ENCODE peak calls at places on chromosomes 6 and 20, in six cellular contexts. One of them, this sample, is unnamed.

GRCh38 chr20:8549192-8549591 is 417.1 kb downstream of the PLCB1 start:
- DNase-seq in RWPE2: no peak
- DNase-seq in psoas muscle: no peak
- DNase-seq in right lobe of liver: no peak
- DNase-seq in A673: no peak
- DNase-seq in fibroblast of lung: no peak
- DNase-seq in this sample: no peak

GRCh38 chr6:57072108-57072507 is 17.9 kb upstream of the ZNF451 start:
- DNase-seq in RWPE2: no peak
- DNase-seq in psoas muscle: no peak
- DNase-seq in right lobe of liver: no peak
- DNase-seq in A673: no peak
- DNase-seq in fibroblast of lung: peak
- DNase-seq in this sample: no peak

GRCh38 chr20:6162239-6162638 is 39.4 kb upstream of the FERMT1 start:
- DNase-seq in RWPE2: no peak
- DNase-seq in psoas muscle: peak
- DNase-seq in right lobe of liver: peak
- DNase-seq in A673: no peak
- DNase-seq in fibroblast of lung: peak
- DNase-seq in this sample: no peak

GRCh38 chr6:551405-551804 is 105.5 kb downstream of the HUS1B start:
- DNase-seq in RWPE2: no peak
- DNase-seq in psoas muscle: no peak
- DNase-seq in right lobe of liver: no peak
- DNase-seq in A673: peak
- DNase-seq in fibroblast of lung: peak
- DNase-seq in this sample: no peak

GRCh38 chr6:29722773-29723665 is at the start of gene HLA-F:
- DNase-seq in RWPE2: no peak
- DNase-seq in psoas muscle: peak
- DNase-seq in right lobe of liver: peak
- DNase-seq in A673: peak
- DNase-seq in fibroblast of lung: peak
- DNase-seq in this sample: peak

GRCh38 chr6:101429291-101429690 is 35.8 kb downstream of the GRIK2 start:
- DNase-seq in RWPE2: no peak
- DNase-seq in psoas muscle: no peak
- DNase-seq in right lobe of liver: no peak
- DNase-seq in A673: peak
- DNase-seq in fibroblast of lung: peak
- DNase-seq in this sample: no peak

GRCh38 chr6:32271427-32271826 is 47.6 kb upstream of the NOTCH4 start:
- DNase-seq in RWPE2: no peak
- DNase-seq in psoas muscle: no peak
- DNase-seq in right lobe of liver: no peak
- DNase-seq in A673: no peak
- DNase-seq in fibroblast of lung: no peak
- DNase-seq in this sample: no peak

GRCh38 chr6:113450061-113450465 is 407.1 kb upstream of the MARCKS start:
- DNase-seq in RWPE2: no peak
- DNase-seq in psoas muscle: no peak
- DNase-seq in right lobe of liver: no peak
- DNase-seq in A673: no peak
- DNase-seq in fibroblast of lung: no peak
- DNase-seq in this sample: no peak

GRCh38 chr6:20404641-20405032 is 3.0 kb downstream of the E2F3 start:
- DNase-seq in RWPE2: no peak
- DNase-seq in psoas muscle: no peak
- DNase-seq in right lobe of liver: no peak
- DNase-seq in A673: peak
- DNase-seq in fibroblast of lung: peak
- DNase-seq in this sample: no peak

GRCh38 chr20:35199696-35200095 is 26.8 kb upstream of the MMP24 start:
- DNase-seq in RWPE2: no peak
- DNase-seq in psoas muscle: no peak
- DNase-seq in right lobe of liver: no peak
- DNase-seq in A673: no peak
- DNase-seq in fibroblast of lung: peak
- DNase-seq in this sample: no peak

GRCh38 chr6:106728296-106728870 is 99.0 kb downstream of the QRSL1 start:
- DNase-seq in RWPE2: no peak
- DNase-seq in psoas muscle: no peak
- DNase-seq in right lobe of liver: peak
- DNase-seq in A673: no peak
- DNase-seq in fibroblast of lung: no peak
- DNase-seq in this sample: no peak

GRCh38 chr6:15754035-15754705 is 91.3 kb upstream of the DTNBP1 start:
- DNase-seq in RWPE2: no peak
- DNase-seq in psoas muscle: no peak
- DNase-seq in right lobe of liver: no peak
- DNase-seq in A673: peak
- DNase-seq in fibroblast of lung: peak
- DNase-seq in this sample: no peak

GRCh38 chr20:17742426-17743130 is 42.8 kb downstream of the BANF2 start:
- DNase-seq in RWPE2: no peak
- DNase-seq in psoas muscle: no peak
- DNase-seq in right lobe of liver: no peak
- DNase-seq in A673: no peak
- DNase-seq in fibroblast of lung: no peak
- DNase-seq in this sample: no peak

GRCh38 chr6:96450082-96450759 is 71.4 kb upstream of the UFL1 start:
- DNase-seq in RWPE2: no peak
- DNase-seq in psoas muscle: no peak
- DNase-seq in right lobe of liver: no peak
- DNase-seq in A673: peak
- DNase-seq in fibroblast of lung: peak
- DNase-seq in this sample: no peak

GRCh38 chr6:144383336-144383735 is 98.2 kb downstream of the UTRN start:
- DNase-seq in RWPE2: no peak
- DNase-seq in psoas muscle: no peak
- DNase-seq in right lobe of liver: no peak
- DNase-seq in A673: no peak
- DNase-seq in fibroblast of lung: no peak
- DNase-seq in this sample: no peak

GRCh38 chr6:170018422-170019258 is 267.2 kb downstream of the ERMARD start:
- DNase-seq in RWPE2: no peak
- DNase-seq in psoas muscle: no peak
- DNase-seq in right lobe of liver: no peak
- DNase-seq in A673: no peak
- DNase-seq in fibroblast of lung: no peak
- DNase-seq in this sample: no peak

GRCh38 chr20:25318471-25319240 is 70.8 kb downstream of the PYGB start:
- DNase-seq in RWPE2: no peak
- DNase-seq in psoas muscle: no peak
- DNase-seq in right lobe of liver: peak
- DNase-seq in A673: no peak
- DNase-seq in fibroblast of lung: no peak
- DNase-seq in this sample: no peak

GRCh38 chr6:31579119-31579505 is 3.1 kb downstream of the LTB start:
- DNase-seq in RWPE2: no peak
- DNase-seq in psoas muscle: no peak
- DNase-seq in right lobe of liver: no peak
- DNase-seq in A673: no peak
- DNase-seq in fibroblast of lung: no peak
- DNase-seq in this sample: no peak

GRCh38 chr6:160398674-160399271 is 50.6 kb downstream of the SLC22A3 start:
- DNase-seq in RWPE2: no peak
- DNase-seq in psoas muscle: no peak
- DNase-seq in right lobe of liver: no peak
- DNase-seq in A673: no peak
- DNase-seq in fibroblast of lung: peak
- DNase-seq in this sample: no peak

GRCh38 chr20:37386505-37387201 is 40.7 kb downstream of the SRC start:
- DNase-seq in RWPE2: peak
- DNase-seq in psoas muscle: peak
- DNase-seq in right lobe of liver: peak
- DNase-seq in A673: no peak
- DNase-seq in fibroblast of lung: no peak
- DNase-seq in this sample: no peak

GRCh38 chr6:132752255-132752654 is 5.4 kb downstream of the VNN2 start:
- DNase-seq in RWPE2: no peak
- DNase-seq in psoas muscle: no peak
- DNase-seq in right lobe of liver: no peak
- DNase-seq in A673: no peak
- DNase-seq in fibroblast of lung: no peak
- DNase-seq in this sample: no peak

GRCh38 chr6:40806479-40806878 is 219.3 kb upstream of the LRFN2 start:
- DNase-seq in RWPE2: no peak
- DNase-seq in psoas muscle: no peak
- DNase-seq in right lobe of liver: no peak
- DNase-seq in A673: no peak
- DNase-seq in fibroblast of lung: no peak
- DNase-seq in this sample: no peak

GRCh38 chr6:90413396-90413795 is 116.8 kb upstream of the BACH2 start:
- DNase-seq in RWPE2: no peak
- DNase-seq in psoas muscle: no peak
- DNase-seq in right lobe of liver: no peak
- DNase-seq in A673: no peak
- DNase-seq in fibroblast of lung: no peak
- DNase-seq in this sample: no peak

GRCh38 chr20:15012551-15012950 is 675.1 kb upstream of the FLRT3 start:
- DNase-seq in RWPE2: no peak
- DNase-seq in psoas muscle: no peak
- DNase-seq in right lobe of liver: no peak
- DNase-seq in A673: no peak
- DNase-seq in fibroblast of lung: no peak
- DNase-seq in this sample: no peak

GRCh38 chr6:169263374-169263773 is 9.7 kb upstream of the THBS2 start:
- DNase-seq in RWPE2: no peak
- DNase-seq in psoas muscle: no peak
- DNase-seq in right lobe of liver: no peak
- DNase-seq in A673: no peak
- DNase-seq in fibroblast of lung: no peak
- DNase-seq in this sample: no peak

GRCh38 chr6:35391240-35391968 is 49.0 kb downstream of the PPARD start:
- DNase-seq in RWPE2: no peak
- DNase-seq in psoas muscle: no peak
- DNase-seq in right lobe of liver: no peak
- DNase-seq in A673: no peak
- DNase-seq in fibroblast of lung: peak
- DNase-seq in this sample: no peak

GRCh38 chr6:38974389-38975133 is 74.0 kb upstream of the GLP1R start:
- DNase-seq in RWPE2: no peak
- DNase-seq in psoas muscle: no peak
- DNase-seq in right lobe of liver: no peak
- DNase-seq in A673: no peak
- DNase-seq in fibroblast of lung: peak
- DNase-seq in this sample: no peak

DNA sequence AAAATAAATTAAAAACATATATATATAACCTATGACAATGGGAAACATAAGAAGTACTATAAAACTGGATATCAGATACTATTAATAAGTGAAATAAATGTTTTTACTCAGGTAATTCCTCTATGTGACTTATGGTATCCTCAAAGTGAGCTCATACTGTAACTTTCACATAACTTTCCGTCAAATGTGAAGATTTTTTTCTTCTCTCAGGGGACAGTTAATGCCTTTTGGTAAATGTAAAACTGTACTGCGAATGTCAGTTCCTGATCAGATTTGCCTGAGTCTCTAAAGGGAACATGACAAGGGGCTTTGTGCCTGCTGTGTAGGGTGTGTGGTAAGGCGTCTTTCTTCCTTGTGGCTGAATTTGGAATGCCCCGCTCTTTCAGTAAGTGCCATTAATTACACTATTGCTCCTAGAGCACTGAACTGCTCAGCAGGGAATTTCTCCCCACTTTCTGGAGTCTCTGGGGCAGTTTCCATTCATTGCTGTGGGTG is 271.8 kb downstream of the PRL start:
- DNase-seq in RWPE2: no peak
- DNase-seq in psoas muscle: no peak
- DNase-seq in right lobe of liver: no peak
- DNase-seq in A673: peak
- DNase-seq in fibroblast of lung: no peak
- DNase-seq in this sample: no peak
- H3K27ac ChIP-seq in RWPE2: no peak
- H3K27ac ChIP-seq in psoas muscle: peak
- H3K27ac ChIP-seq in right lobe of liver: no peak
- H3K27ac ChIP-seq in A673: peak
- H3K27ac ChIP-seq in fibroblast of lung: no peak
- H3K27ac ChIP-seq in this sample: no peak

GRCh38 chr20:45456632-45457031 is 12.9 kb upstream of the WFDC2 start:
- DNase-seq in RWPE2: no peak
- DNase-seq in psoas muscle: no peak
- DNase-seq in right lobe of liver: no peak
- DNase-seq in A673: peak
- DNase-seq in fibroblast of lung: no peak
- DNase-seq in this sample: no peak
- TF ChIP-seq CTCF in RWPE2: peak
- TF ChIP-seq CTCF in psoas muscle: peak
- TF ChIP-seq CTCF in right lobe of liver: peak
- TF ChIP-seq CTCF in A673: peak
- TF ChIP-seq CTCF in fibroblast of lung: no peak
- TF ChIP-seq CTCF in this sample: no peak

DNA sequence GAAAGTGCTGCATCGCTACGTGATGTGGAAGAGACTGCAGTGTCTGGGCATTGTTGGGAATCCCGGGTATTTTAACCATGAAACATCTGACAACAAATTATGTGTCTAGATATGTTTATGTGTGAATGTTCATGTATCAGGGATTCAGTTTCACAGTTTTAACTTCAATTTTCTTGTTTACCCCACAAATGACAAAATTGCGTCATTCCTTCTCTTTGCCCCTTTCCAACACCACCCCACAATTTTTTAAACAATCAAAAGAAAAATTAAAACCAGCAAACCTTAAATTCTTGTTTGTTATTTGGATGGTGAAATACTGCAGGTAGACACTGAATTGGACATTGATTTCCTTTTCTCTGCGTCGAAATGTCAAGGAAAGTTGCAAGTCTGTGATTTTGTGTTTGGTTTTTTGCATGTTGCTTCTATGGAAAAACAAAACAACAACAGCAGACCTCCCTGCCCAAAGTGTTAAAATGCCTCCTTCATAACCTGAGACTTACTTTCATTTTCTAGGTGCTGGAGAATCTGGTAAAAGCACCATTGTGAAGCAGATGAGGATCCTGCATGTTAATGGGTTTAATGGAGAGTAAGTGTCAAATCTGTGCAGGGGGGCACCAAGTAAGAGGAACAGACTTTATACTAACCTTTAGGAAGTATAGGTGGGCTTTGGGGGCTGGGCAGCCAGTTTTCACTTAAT is 42.7 kb downstream of the GNAS start:
- DNase-seq in RWPE2: no peak
- DNase-seq in psoas muscle: no peak
- DNase-seq in right lobe of liver: no peak
- DNase-seq in A673: no peak
- DNase-seq in fibroblast of lung: no peak
- DNase-seq in this sample: no peak
- H3K27ac ChIP-seq in RWPE2: peak
- H3K27ac ChIP-seq in psoas muscle: peak
- H3K27ac ChIP-seq in right lobe of liver: no peak
- H3K27ac ChIP-seq in A673: no peak
- H3K27ac ChIP-seq in fibroblast of lung: peak
- H3K27ac ChIP-seq in this sample: peak

DNA sequence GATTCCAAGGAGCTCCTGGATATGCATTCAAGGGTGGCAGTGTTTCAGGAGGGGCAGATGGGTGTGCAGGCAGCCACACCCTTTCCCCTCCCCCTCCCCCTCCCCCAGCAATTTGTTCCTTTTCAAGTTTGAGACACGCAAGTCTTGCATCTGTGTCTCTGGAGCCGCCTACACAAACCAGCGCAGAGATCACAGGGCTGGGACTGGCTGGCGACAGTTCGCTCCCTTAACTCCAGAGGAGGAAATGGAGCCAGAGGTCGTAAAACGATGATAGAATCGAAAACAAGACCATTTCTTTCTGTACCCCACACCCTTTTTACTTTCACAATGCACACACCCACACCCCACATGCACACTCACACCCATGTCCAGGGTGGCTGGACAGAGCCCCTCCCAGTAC is 163.1 kb downstream of the LY86 start:
- DNase-seq in RWPE2: no peak
- DNase-seq in psoas muscle: no peak
- DNase-seq in right lobe of liver: no peak
- DNase-seq in A673: peak
- DNase-seq in fibroblast of lung: no peak
- DNase-seq in this sample: no peak
- TF ChIP-seq CTCF in RWPE2: no peak
- TF ChIP-seq CTCF in psoas muscle: no peak
- TF ChIP-seq CTCF in right lobe of liver: no peak
- TF ChIP-seq CTCF in A673: no peak
- TF ChIP-seq CTCF in fibroblast of lung: no peak
- TF ChIP-seq CTCF in this sample: no peak